ENCODE peak calls at places on chromosomes 3 and 15, in ten cellular contexts. F is anterior cingulate cortex, S is bronchial epithelial cell, X is T-helper 17 cell, P is T-helper 2 cell, I is T-cell, Q is HFF-Myc, E is EH, J is HFFc6, H is nephron progenitor cell. A is an unnamed sample.

GRCh38 chr15:35306361-35306981 is 221.4 kb upstream of the NANOGP8 start:
- DNase-seq in F (no peak), S (peak), X (no peak), P (no peak), I (no peak), Q (no peak), E (peak), J (peak), H (no peak), A (peak)

GRCh38 chr3:168647582-168647981 is 551.9 kb upstream of the GOLIM4 start:
- DNase-seq in F (no peak), S (peak), X (no peak), P (no peak), I (no peak), Q (no peak), E (no peak), J (no peak), H (no peak), A (no peak)

GRCh38 chr3:132210476-132211346 is 106.5 kb upstream of the ACP3 start:
- DNase-seq in F (no peak), S (peak), X (no peak), P (no peak), I (no peak), Q (no peak), E (no peak), J (no peak), H (peak), A (no peak)

GRCh38 chr3:122519693-122520092 is 5.0 kb upstream of the KPNA1 start:
- DNase-seq in F (no peak), S (peak), X (no peak), P (no peak), I (no peak), Q (no peak), E (peak), J (no peak), H (no peak), A (no peak)

GRCh38 chr3:161443921-161444457 is 52.6 kb upstream of the OTOL1 start:
- DNase-seq in F (no peak), S (peak), X (no peak), P (no peak), I (no peak), Q (no peak), E (no peak), J (no peak), H (no peak), A (no peak)

GRCh38 chr3:11764931-11765363 is 81.7 kb downstream of the TAMM41 start:
- DNase-seq in F (no peak), S (peak), X (no peak), P (no peak), I (no peak), Q (peak), E (peak), J (peak), H (no peak), A (peak)

GRCh38 chr3:115052906-115053305 is 94.2 kb downstream of the ZBTB20 start:
- DNase-seq in F (no peak), S (no peak), X (no peak), P (no peak), I (no peak), Q (no peak), E (no peak), J (no peak), H (no peak), A (no peak)

GRCh38 chr3:51191768-51192167 is 193.3 kb upstream of the MANF start:
- DNase-seq in F (no peak), S (no peak), X (no peak), P (no peak), I (no peak), Q (no peak), E (no peak), J (no peak), H (no peak), A (no peak)

GRCh38 chr3:52393131-52393807 is 51.6 kb downstream of the SEMA3G start:
- DNase-seq in F (no peak), S (no peak), X (no peak), P (no peak), I (no peak), Q (no peak), E (no peak), J (no peak), H (no peak), A (no peak)

GRCh38 chr3:162492446-162493081 is 996.0 kb downstream of the OTOL1 start:
- DNase-seq in F (no peak), S (no peak), X (no peak), P (no peak), I (no peak), Q (no peak), E (peak), J (peak), H (no peak), A (peak)

GRCh38 chr3:42012935-42013651 is 51.2 kb upstream of the ULK4 start:
- DNase-seq in F (peak), S (peak), X (peak), P (peak), I (peak), Q (no peak), E (peak), J (no peak), H (no peak), A (no peak)

GRCh38 chr15:42385206-42385979 is 26.1 kb downstream of the CAPN3 start:
- DNase-seq in F (no peak), S (peak), X (no peak), P (no peak), I (no peak), Q (no peak), E (peak), J (peak), H (peak), A (peak)

GRCh38 chr3:66276705-66277274 is 56.0 kb downstream of the SLC25A26 start:
- DNase-seq in F (peak), S (peak), X (peak), P (peak), I (peak), Q (peak), E (peak), J (peak), H (peak), A (peak)

GRCh38 chr3:156323466-156323865 is 203.1 kb downstream of the KCNAB1 start:
- DNase-seq in F (no peak), S (peak), X (no peak), P (no peak), I (no peak), Q (no peak), E (no peak), J (peak), H (no peak), A (no peak)

GRCh38 chr3:102979682-102980378 is 545.0 kb downstream of the ZPLD1 start:
- DNase-seq in F (no peak), S (peak), X (no peak), P (no peak), I (no peak), Q (peak), E (peak), J (peak), H (no peak), A (peak)

GRCh38 chr3:79115458-79115857 is 652.3 kb downstream of the ROBO1 start:
- DNase-seq in F (no peak), S (no peak), X (no peak), P (no peak), I (no peak), Q (no peak), E (no peak), J (no peak), H (no peak), A (no peak)

GRCh38 chr3:5317572-5317971 is 130.1 kb downstream of the EDEM1 start:
- DNase-seq in F (no peak), S (no peak), X (no peak), P (no peak), I (no peak), Q (no peak), E (peak), J (no peak), H (no peak), A (no peak)

GRCh38 chr15:91469627-91470567 is 369.8 kb downstream of the SV2B start:
- DNase-seq in F (no peak), S (no peak), X (peak), P (peak), I (peak), Q (no peak), E (no peak), J (no peak), H (no peak), A (no peak)

GRCh38 chr3:32354362-32354778 is 37.3 kb upstream of the CMTM7 start:
- DNase-seq in F (no peak), S (no peak), X (no peak), P (no peak), I (no peak), Q (no peak), E (no peak), J (no peak), H (no peak), A (peak)

GRCh38 chr3:124879395-124879723 is 7.8 kb downstream of the ITGB5 start:
- DNase-seq in F (no peak), S (no peak), X (no peak), P (no peak), I (no peak), Q (no peak), E (no peak), J (no peak), H (no peak), A (no peak)

GRCh38 chr3:15449489-15449888 is 22.1 kb downstream of the EAF1 start:
- DNase-seq in F (no peak), S (no peak), X (no peak), P (no peak), I (no peak), Q (no peak), E (no peak), J (no peak), H (no peak), A (no peak)

GRCh38 chr3:145716519-145716918 is 444.5 kb downstream of the PLOD2 start:
- DNase-seq in F (no peak), S (no peak), X (no peak), P (no peak), I (no peak), Q (peak), E (peak), J (no peak), H (no peak), A (peak)

GRCh38 chr3:16203031-16203430 is 28.6 kb downstream of the GALNT15 start:
- DNase-seq in F (no peak), S (peak), X (no peak), P (no peak), I (no peak), Q (no peak), E (peak), J (peak), H (no peak), A (peak)

GRCh38 chr15:66586155-66586976 is 20.6 kb upstream of the LCTL start:
- DNase-seq in F (no peak), S (no peak), X (no peak), P (no peak), I (no peak), Q (no peak), E (no peak), J (no peak), H (no peak), A (no peak)

GRCh38 chr15:41727143-41727542 is 47.1 kb upstream of the MAPKBP1 start:
- DNase-seq in F (no peak), S (no peak), X (no peak), P (no peak), I (no peak), Q (no peak), E (peak), J (peak), H (no peak), A (peak)

GRCh38 chr15:98169551-98169950 is 209.0 kb downstream of the ARRDC4 start:
- DNase-seq in F (no peak), S (no peak), X (no peak), P (no peak), I (peak), Q (no peak), E (no peak), J (no peak), H (no peak), A (no peak)

GRCh38 chr3:141241248-141242034 is 9.8 kb downstream of the PXYLP1 start:
- DNase-seq in F (peak), S (no peak), X (no peak), P (no peak), I (no peak), Q (no peak), E (peak), J (no peak), H (no peak), A (no peak)

A was measured in brain microvascular endothelial cell.